ENCODE peak calls at places on chromosomes 3 and 15, in six cellular contexts. Y is sciatic nerve; B is EH; W is effector memory CD8-positive, alpha-beta T cell; J is activated naive CD4-positive, alpha-beta T cell; L is T-helper 9 cell. U is an unnamed sample.

GRCh38 chr15:51706931-51707608 is 25.8 kb downstream of the SCG3 start:
- DNase-seq in Y (no peak), B (no peak), W (no peak), J (no peak), L (no peak), U (no peak)

GRCh38 chr3:168877899-168878298 is 782.2 kb upstream of the GOLIM4 start:
- DNase-seq in Y (no peak), B (no peak), W (no peak), J (no peak), L (no peak), U (no peak)

GRCh38 chr15:58584789-58585461 is 153.1 kb downstream of the LIPC start:
- DNase-seq in Y (no peak), B (no peak), W (no peak), J (no peak), L (no peak), U (no peak)

GRCh38 chr3:159187706-159188105 is 385.9 kb downstream of the MFSD1 start:
- DNase-seq in Y (no peak), B (no peak), W (no peak), J (no peak), L (no peak), U (no peak)

GRCh38 chr3:27805282-27805681 is 83.2 kb upstream of the EOMES start:
- DNase-seq in Y (no peak), B (no peak), W (no peak), J (no peak), L (no peak), U (no peak)

GRCh38 chr3:123524987-123525386 is 59.9 kb downstream of the HACD2 start:
- DNase-seq in Y (no peak), B (no peak), W (no peak), J (no peak), L (no peak), U (no peak)

GRCh38 chr3:189519458-189519857 is 111.7 kb upstream of the TP63 start:
- DNase-seq in Y (no peak), B (no peak), W (no peak), J (no peak), L (no peak), U (no peak)

GRCh38 chr15:63448261-63448660 is 56.1 kb upstream of the USP3 start:
- DNase-seq in Y (no peak), B (no peak), W (no peak), J (no peak), L (no peak), U (no peak)

GRCh38 chr3:105579439-105579838 is 212.7 kb downstream of the ALCAM start:
- DNase-seq in Y (no peak), B (peak), W (no peak), J (no peak), L (no peak), U (no peak)

GRCh38 chr3:111864821-111865656 is 6.0 kb downstream of the PHLDB2 start:
- DNase-seq in Y (no peak), B (peak), W (no peak), J (no peak), L (no peak), U (no peak)

GRCh38 chr15:93467327-93467726 is 378.3 kb upstream of the RGMA start:
- DNase-seq in Y (no peak), B (no peak), W (no peak), J (no peak), L (no peak), U (peak)

GRCh38 chr3:10614160-10614559 is 108.8 kb upstream of the ATP2B2 start:
- DNase-seq in Y (no peak), B (no peak), W (no peak), J (no peak), L (no peak), U (no peak)

GRCh38 chr3:59364471-59364870 is 314.6 kb upstream of the CFAP20DC start:
- DNase-seq in Y (no peak), B (peak), W (no peak), J (no peak), L (no peak), U (no peak)

GRCh38 chr3:9600597-9600996 is 47.0 kb upstream of the LHFPL4 start:
- DNase-seq in Y (peak), B (no peak), W (no peak), J (no peak), L (no peak), U (no peak)

GRCh38 chr3:47092090-47092489 is 71.8 kb downstream of the SETD2 start:
- DNase-seq in Y (no peak), B (no peak), W (no peak), J (no peak), L (no peak), U (no peak)

GRCh38 chr3:141109761-141110160 is 58.6 kb downstream of the SPSB4 start:
- DNase-seq in Y (no peak), B (no peak), W (no peak), J (no peak), L (no peak), U (no peak)